ENCODE peak calls at places on chromosomes 6 and 20, in six cellular contexts. One of them, this sample, is unnamed.

GRCh38 chr6:28980137-28980796 is 24.8 kb downstream of the ZNF311 start:
- DNase-seq in heart left ventricle: no peak
- DNase-seq in A549: no peak
- DNase-seq in DND-41: no peak
- DNase-seq in IMR-90: no peak
- DNase-seq in kidney: no peak
- DNase-seq in this sample: no peak

GRCh38 chr6:168950500-168951223 is 303.0 kb downstream of the THBS2 start:
- DNase-seq in kidney: no peak
- DNase-seq in A549: no peak
- DNase-seq in IMR-90: peak
- DNase-seq in heart left ventricle: no peak
- DNase-seq in DND-41: no peak
- DNase-seq in this sample: no peak

GRCh38 chr20:63234693-63235398 is 859 bp upstream of the BIRC7 start:
- DNase-seq in IMR-90: no peak
- DNase-seq in heart left ventricle: no peak
- DNase-seq in A549: peak
- DNase-seq in DND-41: no peak
- DNase-seq in kidney: no peak
- DNase-seq in this sample: no peak

GRCh38 chr6:105136433-105137350 is 43.1 kb downstream of the POPDC3 start:
- DNase-seq in heart left ventricle: peak
- DNase-seq in IMR-90: peak
- DNase-seq in kidney: peak
- DNase-seq in DND-41: no peak
- DNase-seq in A549: peak
- DNase-seq in this sample: no peak

GRCh38 chr6:32604434-32604877 is 14.8 kb upstream of the HLA-DRB1 start:
- DNase-seq in kidney: no peak
- DNase-seq in DND-41: no peak
- DNase-seq in heart left ventricle: no peak
- DNase-seq in A549: no peak
- DNase-seq in IMR-90: no peak
- DNase-seq in this sample: no peak

GRCh38 chr6:141726158-141726557 is 406.6 kb upstream of the GJE1 start:
- DNase-seq in A549: no peak
- DNase-seq in kidney: no peak
- DNase-seq in IMR-90: no peak
- DNase-seq in heart left ventricle: no peak
- DNase-seq in DND-41: no peak
- DNase-seq in this sample: no peak

GRCh38 chr20:58325914-58326313 is 16.4 kb downstream of the RAB22A start:
- DNase-seq in heart left ventricle: no peak
- DNase-seq in IMR-90: no peak
- DNase-seq in A549: no peak
- DNase-seq in DND-41: no peak
- DNase-seq in kidney: no peak
- DNase-seq in this sample: no peak

GRCh38 chr6:26362836-26363220 is 2.2 kb upstream of the BTN3A2 start:
- DNase-seq in kidney: no peak
- DNase-seq in IMR-90: no peak
- DNase-seq in heart left ventricle: no peak
- DNase-seq in A549: no peak
- DNase-seq in DND-41: no peak
- DNase-seq in this sample: no peak

GRCh38 chr6:97674802-97675201 is 391.8 kb upstream of the MMS22L start:
- DNase-seq in heart left ventricle: no peak
- DNase-seq in IMR-90: peak
- DNase-seq in A549: no peak
- DNase-seq in DND-41: no peak
- DNase-seq in kidney: no peak
- DNase-seq in this sample: peak

GRCh38 chr6:33206864-33207568 is 1.3 kb upstream of the RING1 start:
- DNase-seq in DND-41: no peak
- DNase-seq in kidney: peak
- DNase-seq in heart left ventricle: peak
- DNase-seq in IMR-90: peak
- DNase-seq in A549: no peak
- DNase-seq in this sample: no peak

GRCh38 chr6:168018664-168019063 is 21.2 kb downstream of the KIF25 start:
- DNase-seq in A549: no peak
- DNase-seq in DND-41: no peak
- DNase-seq in heart left ventricle: no peak
- DNase-seq in IMR-90: no peak
- DNase-seq in kidney: no peak
- DNase-seq in this sample: no peak

GRCh38 chr20:208937-209566 is 18.0 kb upstream of the DEFB129 start:
- DNase-seq in DND-41: peak
- DNase-seq in heart left ventricle: no peak
- DNase-seq in IMR-90: peak
- DNase-seq in kidney: no peak
- DNase-seq in A549: peak
- DNase-seq in this sample: peak

GRCh38 chr20:33781133-33781532 is 30.0 kb upstream of the CHMP4B start:
- DNase-seq in A549: no peak
- DNase-seq in IMR-90: no peak
- DNase-seq in DND-41: no peak
- DNase-seq in heart left ventricle: no peak
- DNase-seq in kidney: no peak
- DNase-seq in this sample: no peak

GRCh38 chr20:57768519-57768918 is 58.7 kb upstream of the PMEPA1 start:
- DNase-seq in heart left ventricle: no peak
- DNase-seq in A549: no peak
- DNase-seq in kidney: no peak
- DNase-seq in IMR-90: no peak
- DNase-seq in DND-41: no peak
- DNase-seq in this sample: no peak

GRCh38 chr6:79964607-79965081 is 17.3 kb upstream of the ELOVL4 start:
- DNase-seq in DND-41: peak
- DNase-seq in IMR-90: no peak
- DNase-seq in kidney: no peak
- DNase-seq in heart left ventricle: no peak
- DNase-seq in A549: no peak
- DNase-seq in this sample: no peak

GRCh38 chr6:131063028-131063763 is at the start of gene EPB41L2:
- DNase-seq in heart left ventricle: peak
- DNase-seq in DND-41: peak
- DNase-seq in kidney: peak
- DNase-seq in IMR-90: peak
- DNase-seq in A549: peak
- DNase-seq in this sample: no peak

GRCh38 chr6:958531-958930 is 265.6 kb upstream of the EXOC2 start:
- DNase-seq in kidney: no peak
- DNase-seq in DND-41: no peak
- DNase-seq in IMR-90: peak
- DNase-seq in heart left ventricle: no peak
- DNase-seq in A549: no peak
- DNase-seq in this sample: peak

GRCh38 chr6:21189721-21190120 is 403.8 kb upstream of the SOX4 start:
- DNase-seq in DND-41: no peak
- DNase-seq in A549: no peak
- DNase-seq in kidney: no peak
- DNase-seq in heart left ventricle: no peak
- DNase-seq in IMR-90: no peak
- DNase-seq in this sample: no peak

GRCh38 chr6:159170999-159171712 is 2.0 kb downstream of the FNDC1 start:
- DNase-seq in A549: no peak
- DNase-seq in kidney: no peak
- DNase-seq in heart left ventricle: peak
- DNase-seq in DND-41: no peak
- DNase-seq in IMR-90: peak
- DNase-seq in this sample: no peak

GRCh38 chr6:145275787-145276186 is 459.5 kb downstream of the EPM2A start:
- DNase-seq in IMR-90: no peak
- DNase-seq in kidney: no peak
- DNase-seq in DND-41: no peak
- DNase-seq in heart left ventricle: no peak
- DNase-seq in A549: no peak
- DNase-seq in this sample: no peak

GRCh38 chr20:43840382-43841070 is 74.1 kb upstream of the TOX2 start:
- DNase-seq in A549: peak
- DNase-seq in DND-41: peak
- DNase-seq in kidney: no peak
- DNase-seq in heart left ventricle: no peak
- DNase-seq in IMR-90: peak
- DNase-seq in this sample: no peak

GRCh38 chr6:13286185-13286584 is 42.2 kb downstream of the TBC1D7 start:
- DNase-seq in IMR-90: no peak
- DNase-seq in heart left ventricle: no peak
- DNase-seq in DND-41: no peak
- DNase-seq in kidney: no peak
- DNase-seq in A549: no peak
- DNase-seq in this sample: no peak

GRCh38 chr20:43722153-43722505 is 4.7 kb downstream of the GTSF1L start:
- DNase-seq in IMR-90: no peak
- DNase-seq in DND-41: no peak
- DNase-seq in kidney: no peak
- DNase-seq in heart left ventricle: no peak
- DNase-seq in A549: no peak
- DNase-seq in this sample: no peak

GRCh38 chr20:25249198-25249931 is 1.5 kb downstream of the PYGB start:
- DNase-seq in DND-41: no peak
- DNase-seq in IMR-90: peak
- DNase-seq in kidney: no peak
- DNase-seq in A549: no peak
- DNase-seq in heart left ventricle: no peak
- DNase-seq in this sample: no peak

GRCh38 chr20:916125-916799 is at the start of gene ANGPT4:
- DNase-seq in kidney: no peak
- DNase-seq in A549: no peak
- DNase-seq in IMR-90: no peak
- DNase-seq in heart left ventricle: peak
- DNase-seq in DND-41: no peak
- DNase-seq in this sample: no peak

GRCh38 chr6:47094351-47094925 is 52.3 kb upstream of the ADGRF1 start:
- DNase-seq in IMR-90: peak
- DNase-seq in heart left ventricle: no peak
- DNase-seq in DND-41: no peak
- DNase-seq in A549: no peak
- DNase-seq in kidney: no peak
- DNase-seq in this sample: no peak

DNA sequence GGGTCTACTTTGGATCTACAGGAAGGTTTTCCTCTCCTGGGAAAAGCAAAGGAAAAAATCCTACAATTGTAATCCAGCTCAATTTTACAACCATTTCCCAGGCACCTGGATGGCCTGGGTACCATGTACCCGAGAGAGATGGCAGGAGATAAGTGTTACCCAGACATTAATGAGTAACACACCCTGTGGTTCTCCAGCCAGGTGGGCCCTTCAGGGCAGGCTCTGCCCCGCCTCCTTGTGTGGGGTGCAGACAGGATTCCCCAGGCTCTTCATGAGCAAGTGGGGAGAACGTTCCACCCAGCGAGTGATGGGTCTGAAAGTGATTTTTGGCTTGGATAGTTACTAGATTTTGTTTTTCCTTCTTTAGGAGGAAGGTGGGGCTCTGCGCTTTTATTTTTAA is 244.0 kb downstream of the TAF4 start:
- DNase-seq in kidney: peak
- DNase-seq in heart left ventricle: peak
- DNase-seq in DND-41: no peak
- DNase-seq in IMR-90: no peak
- DNase-seq in A549: no peak
- DNase-seq in this sample: no peak
- H3K4me3 ChIP-seq in kidney: no peak
- H3K4me3 ChIP-seq in heart left ventricle: no peak
- H3K4me3 ChIP-seq in DND-41: no peak
- H3K4me3 ChIP-seq in IMR-90: no peak
- H3K4me3 ChIP-seq in A549: no peak
- H3K4me3 ChIP-seq in this sample: no peak

GRCh38 chr6:53070808-53071207 is 5.6 kb downstream of the FBXO9 start:
- DNase-seq in heart left ventricle: no peak
- DNase-seq in IMR-90: no peak
- DNase-seq in kidney: no peak
- DNase-seq in A549: no peak
- DNase-seq in DND-41: no peak
- DNase-seq in this sample: no peak
- TF ChIP-seq CTCF in heart left ventricle: no peak
- TF ChIP-seq CTCF in IMR-90: peak
- TF ChIP-seq CTCF in kidney: no peak
- TF ChIP-seq CTCF in A549: no peak
- TF ChIP-seq CTCF in DND-41: no peak
- TF ChIP-seq CTCF in this sample: no peak

GRCh38 chr20:3670511-3670910 is 7.3 kb upstream of the GFRA4 start:
- DNase-seq in kidney: peak
- DNase-seq in A549: no peak
- DNase-seq in DND-41: no peak
- DNase-seq in heart left ventricle: no peak
- DNase-seq in IMR-90: peak
- DNase-seq in this sample: no peak

GRCh38 chr20:3671986-3672863 is 9.0 kb upstream of the GFRA4 start:
- DNase-seq in heart left ventricle: no peak
- DNase-seq in IMR-90: no peak
- DNase-seq in kidney: peak
- DNase-seq in DND-41: no peak
- DNase-seq in A549: no peak
- DNase-seq in this sample: no peak

GRCh38 chr20:3669710-3670367 is 6.6 kb upstream of the GFRA4 start:
- DNase-seq in kidney: peak
- DNase-seq in A549: no peak
- DNase-seq in heart left ventricle: no peak
- DNase-seq in DND-41: no peak
- DNase-seq in IMR-90: no peak
- DNase-seq in this sample: no peak

GRCh38 chr20:3672864-3673550 is 8.8 kb downstream of the ADAM33 start:
- DNase-seq in A549: no peak
- DNase-seq in kidney: no peak
- DNase-seq in heart left ventricle: no peak
- DNase-seq in DND-41: no peak
- DNase-seq in IMR-90: no peak
- DNase-seq in this sample: no peak

GRCh38 chr20:3670945-3671344 is 7.7 kb upstream of the GFRA4 start:
- DNase-seq in DND-41: no peak
- DNase-seq in heart left ventricle: no peak
- DNase-seq in A549: no peak
- DNase-seq in IMR-90: no peak
- DNase-seq in kidney: peak
- DNase-seq in this sample: no peak
- H3K4me3 ChIP-seq in DND-41: no peak
- H3K4me3 ChIP-seq in heart left ventricle: no peak
- H3K4me3 ChIP-seq in A549: no peak
- H3K4me3 ChIP-seq in IMR-90: no peak
- H3K4me3 ChIP-seq in kidney: no peak
- H3K4me3 ChIP-seq in this sample: no peak

DNA sequence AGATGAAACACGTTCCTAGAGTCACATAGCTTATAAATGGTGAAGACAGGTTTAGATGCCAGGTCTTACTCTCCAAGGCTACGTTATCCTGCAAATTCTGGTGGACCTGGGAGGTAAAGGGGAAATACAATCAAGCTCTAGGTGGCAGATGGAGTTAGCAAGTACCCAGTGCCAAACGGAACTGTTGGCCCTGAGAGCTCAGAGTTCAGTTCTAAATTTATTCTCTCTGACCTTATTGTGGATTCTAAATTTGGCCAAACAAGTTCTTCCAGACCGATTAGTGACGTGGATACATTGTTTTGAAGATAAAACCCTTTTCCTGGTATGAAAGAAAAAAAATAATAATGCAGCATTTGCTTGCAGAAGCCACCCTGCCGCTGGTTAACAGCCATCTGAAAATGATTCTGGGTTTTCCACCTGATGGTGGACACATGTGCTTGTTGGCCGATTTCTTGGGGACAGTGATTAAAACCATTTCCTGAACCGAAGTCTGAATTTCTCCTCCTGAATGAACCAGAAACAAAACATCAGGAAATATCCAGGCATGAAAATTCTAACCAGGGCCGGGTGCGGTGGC is 32.5 kb downstream of the RIPOR3 start:
- DNase-seq in IMR-90: no peak
- DNase-seq in heart left ventricle: no peak
- DNase-seq in kidney: no peak
- DNase-seq in A549: no peak
- DNase-seq in DND-41: no peak
- DNase-seq in this sample: no peak
- TF ChIP-seq CTCF in IMR-90: no peak
- TF ChIP-seq CTCF in heart left ventricle: peak
- TF ChIP-seq CTCF in kidney: peak
- TF ChIP-seq CTCF in A549: no peak
- TF ChIP-seq CTCF in DND-41: no peak
- TF ChIP-seq CTCF in this sample: no peak